ENCODE peak calls at places on chromosomes 7 and 10, in eight cellular contexts. I, Z, R, M, P, D, E and O are unnamed samples.

GRCh38 chr7:65832281-65832680 is 40.6 kb upstream of the VKORC1L1 start:
- DNase-seq in R (no peak), I (peak), D (no peak), E (no peak), M (peak), P (no peak), Z (no peak), O (no peak)

GRCh38 chr10:124591123-124591495 is 129.5 kb downstream of the LHPP start:
- DNase-seq in I (no peak), M (no peak), D (no peak), E (no peak), P (no peak), R (no peak), Z (no peak), O (no peak)

GRCh38 chr10:131676971-131677421 is 223.8 kb upstream of the PPP2R2D start:
- DNase-seq in I (no peak), E (no peak), M (no peak), P (no peak), R (no peak), D (no peak), Z (no peak), O (no peak)

GRCh38 chr10:47031953-47032465 is 120.8 kb downstream of the PTPN20 start:
- DNase-seq in R (peak), D (no peak), I (peak), P (no peak), M (peak), Z (peak), E (no peak), O (peak)

GRCh38 chr10:12841826-12842225 is 159.7 kb downstream of the CCDC3 start:
- DNase-seq in D (no peak), Z (peak), M (no peak), R (no peak), E (peak), P (no peak), I (no peak), O (no peak)

GRCh38 chr10:483266-483665 is 206.2 kb downstream of the DIP2C start:
- DNase-seq in R (no peak), D (no peak), I (no peak), Z (peak), P (peak), M (no peak), E (peak), O (peak)

GRCh38 chr7:33880787-33881186 is 24.6 kb upstream of the BMPER start:
- DNase-seq in Z (no peak), I (peak), P (no peak), M (no peak), R (no peak), E (no peak), D (no peak), O (no peak)

GRCh38 chr7:88005191-88005590 is 71.1 kb downstream of the ADAM22 start:
- DNase-seq in Z (no peak), P (no peak), M (no peak), E (no peak), I (no peak), D (no peak), R (no peak), O (no peak)

GRCh38 chr7:106775552-106775936 is 89.5 kb upstream of the PIK3CG start:
- DNase-seq in M (no peak), I (peak), E (no peak), R (no peak), P (no peak), Z (no peak), D (peak), O (no peak)

GRCh38 chr7:40200791-40201190 is 66.0 kb downstream of the SUGCT start:
- DNase-seq in D (no peak), E (no peak), M (no peak), I (peak), P (no peak), Z (no peak), R (no peak), O (no peak)

GRCh38 chr10:11424456-11425287 is 186.8 kb downstream of the USP6NL start:
- DNase-seq in R (peak), E (peak), I (peak), M (peak), D (peak), P (peak), Z (peak), O (no peak)

GRCh38 chr10:25818751-25819150 is 115.3 kb upstream of the MYO3A start:
- DNase-seq in Z (no peak), I (no peak), P (no peak), D (no peak), M (no peak), R (no peak), E (no peak), O (no peak)

GRCh38 chr10:124681091-124681490 is 63.1 kb downstream of the FAM53B start:
- DNase-seq in M (no peak), Z (no peak), P (no peak), E (no peak), I (no peak), D (no peak), R (no peak), O (no peak)

GRCh38 chr7:8261711-8262695 is at the start of gene ICA1:
- DNase-seq in R (peak), P (peak), I (no peak), Z (peak), D (peak), M (peak), E (peak), O (no peak)

GRCh38 chr10:124179308-124180043 is 86.1 kb upstream of the CHST15 start:
- DNase-seq in Z (peak), I (no peak), M (no peak), E (no peak), D (no peak), P (no peak), R (no peak), O (peak)

GRCh38 chr7:33200282-33200681 is 70.9 kb downstream of the BBS9 start:
- DNase-seq in D (no peak), M (no peak), I (no peak), P (no peak), R (no peak), Z (no peak), E (no peak), O (no peak)

GRCh38 chr10:101367569-101368453 is 13.8 kb downstream of the BTRC start:
- DNase-seq in M (no peak), D (peak), R (no peak), P (no peak), Z (no peak), E (no peak), I (peak), O (no peak)

GRCh38 chr7:44277851-44278250 is 47.5 kb downstream of the CAMK2B start:
- DNase-seq in D (no peak), M (peak), I (peak), E (no peak), R (no peak), Z (peak), P (peak), O (no peak)

GRCh38 chr10:69732826-69733150 is 68.9 kb upstream of the COL13A1 start:
- DNase-seq in R (no peak), I (no peak), D (no peak), P (no peak), M (no peak), E (no peak), Z (no peak), O (no peak)

GRCh38 chr10:89147256-89147655 is 59.9 kb downstream of the CH25H start:
- DNase-seq in D (no peak), E (no peak), R (no peak), M (no peak), Z (no peak), I (peak), P (no peak), O (no peak)

GRCh38 chr7:17506090-17506489 is 207.6 kb downstream of the AHR start:
- DNase-seq in D (peak), Z (no peak), M (peak), I (peak), E (no peak), P (no peak), R (peak), O (no peak)

GRCh38 chr10:131267814-131268095 is 43.8 kb downstream of the TCERG1L start:
- DNase-seq in E (no peak), D (no peak), M (no peak), R (no peak), Z (peak), P (no peak), I (no peak), O (no peak)

GRCh38 chr10:31353574-31353973 is 34.6 kb downstream of the ZEB1 start:
- DNase-seq in R (no peak), M (no peak), P (no peak), E (no peak), D (peak), I (peak), Z (no peak), O (no peak)

GRCh38 chr7:46197833-46198540 is 276.9 kb upstream of the IGFBP3 start:
- DNase-seq in P (no peak), M (no peak), D (no peak), R (no peak), E (no peak), Z (no peak), I (no peak), O (no peak)

GRCh38 chr7:148385009-148385682 is 205.4 kb upstream of the C7orf33 start:
- DNase-seq in I (no peak), R (no peak), M (no peak), E (no peak), D (no peak), P (no peak), Z (no peak), O (peak)

GRCh38 chr7:41217306-41217705 is 485.6 kb downstream of the INHBA start:
- DNase-seq in M (no peak), R (no peak), I (no peak), E (no peak), P (no peak), Z (no peak), D (no peak), O (no peak)

GRCh38 chr10:102148275-102148674 is 3.9 kb upstream of the NOLC1 start:
- DNase-seq in Z (no peak), I (no peak), E (no peak), P (no peak), M (no peak), R (no peak), D (no peak), O (no peak)

GRCh38 chr7:40199076-40199802 is 64.4 kb downstream of the SUGCT start:
- DNase-seq in Z (no peak), I (peak), P (no peak), M (no peak), R (no peak), E (no peak), D (no peak), O (no peak)

GRCh38 chr7:151941009-151941408 is 15.2 kb upstream of the GALNTL5 start:
- DNase-seq in Z (no peak), P (no peak), E (no peak), D (no peak), I (no peak), R (no peak), M (no peak), O (no peak)

GRCh38 chr10:28375399-28376354 is 72.8 kb upstream of the MPP7 start:
- DNase-seq in R (no peak), M (peak), P (no peak), I (peak), E (no peak), Z (no peak), D (no peak), O (no peak)

GRCh38 chr7:71871446-71871845 is 540.7 kb downstream of the CALN1 start:
- DNase-seq in M (no peak), E (no peak), D (no peak), R (no peak), Z (no peak), P (no peak), I (no peak), O (no peak)
- TF ChIP-seq CTCF in M (no peak), E (no peak), D (no peak), R (no peak), Z (no peak), P (no peak), I (no peak), O (no peak)

DNA sequence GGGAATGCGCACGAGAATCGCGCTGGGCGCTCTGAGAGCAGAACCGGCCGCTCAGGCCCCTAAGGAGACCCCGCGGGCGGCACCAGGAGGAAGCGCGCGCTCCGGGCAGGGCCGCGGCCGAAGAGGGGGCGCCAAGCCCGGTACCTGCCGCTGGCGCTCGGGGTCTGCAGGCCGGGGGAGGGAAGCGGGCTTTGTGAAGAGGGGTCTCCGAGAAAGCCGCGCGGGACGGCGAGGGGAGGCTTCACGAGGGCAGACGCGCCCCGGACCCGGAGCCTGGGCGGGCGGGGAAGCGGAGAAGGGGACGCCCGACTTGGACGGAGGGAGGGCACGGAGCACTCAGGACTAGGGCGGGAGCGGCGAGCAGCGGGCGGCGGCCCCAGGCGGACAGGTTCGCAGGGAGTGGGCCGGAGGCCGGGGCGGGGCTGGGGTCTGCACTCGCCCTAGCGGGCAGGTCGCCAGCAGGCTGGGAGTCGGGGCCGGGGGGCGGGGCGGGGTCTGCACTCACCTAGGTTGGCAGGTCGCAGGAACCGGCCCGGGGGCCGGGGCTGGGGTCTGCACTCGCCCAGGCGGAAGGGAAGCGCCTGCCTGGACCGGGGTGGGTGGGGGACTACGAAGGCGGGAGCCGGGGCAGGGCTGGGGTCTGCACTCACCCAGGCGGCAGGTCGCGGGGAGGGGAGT is 827 bp downstream of the ESYT2 start:
- DNase-seq in I (no peak), E (peak), Z (peak), R (no peak), M (peak), P (peak), D (no peak), O (no peak)
- TF ChIP-seq POLR2A in I (no peak), E (no peak), Z (no peak), R (no peak), M (no peak), P (no peak), D (no peak), O (no peak)

GRCh38 chr10:21895932-21896331 is 107.6 kb downstream of the DNAJC1 start:
- DNase-seq in M (no peak), P (no peak), R (no peak), D (no peak), Z (no peak), E (no peak), I (no peak), O (no peak)
- TF ChIP-seq CTCF in M (no peak), P (no peak), R (no peak), D (no peak), Z (no peak), E (no peak), I (no peak), O (no peak)

GRCh38 chr7:128775744-128776474 is at the start of gene OPN1SW:
- DNase-seq in I (no peak), P (no peak), M (no peak), Z (no peak), R (no peak), E (no peak), D (no peak), O (no peak)

GRCh38 chr7:128774029-128774689 is 1.4 kb downstream of the OPN1SW start:
- DNase-seq in I (no peak), M (no peak), P (no peak), D (no peak), R (no peak), Z (no peak), E (no peak), O (no peak)

GRCh38 chr7:128770238-128770637 is 5.4 kb downstream of the OPN1SW start:
- DNase-seq in I (peak), Z (no peak), R (no peak), D (no peak), E (no peak), P (no peak), M (no peak), O (no peak)

GRCh38 chr7:128774921-128775320 is 673 bp downstream of the OPN1SW start:
- DNase-seq in D (no peak), E (no peak), I (no peak), R (no peak), P (no peak), M (no peak), Z (no peak), O (no peak)

GRCh38 chr7:128773604-128774003 is 2.0 kb downstream of the OPN1SW start:
- DNase-seq in Z (no peak), P (no peak), E (no peak), M (no peak), D (no peak), I (no peak), R (no peak), O (no peak)
- TF ChIP-seq POLR2A in Z (no peak), P (no peak), E (no peak), M (no peak), D (no peak), I (no peak), R (no peak), O (no peak)

GRCh38 chr10:117535752-117536358 is 6.7 kb upstream of the EMX2 start:
- DNase-seq in R (no peak), D (no peak), P (no peak), E (no peak), I (no peak), M (no peak), Z (peak), O (no peak)

GRCh38 chr10:117536359-117536861 is 6.1 kb upstream of the EMX2 start:
- DNase-seq in D (no peak), M (no peak), Z (peak), I (no peak), R (no peak), P (no peak), E (no peak), O (no peak)

GRCh38 chr10:117537904-117538524 is 4.5 kb upstream of the EMX2 start:
- DNase-seq in M (no peak), P (no peak), D (no peak), E (no peak), Z (peak), I (no peak), R (no peak), O (no peak)

GRCh38 chr10:117537436-117537903 is 5.1 kb upstream of the EMX2 start:
- DNase-seq in M (no peak), Z (peak), D (peak), R (no peak), P (no peak), E (no peak), I (no peak), O (no peak)

DNA sequence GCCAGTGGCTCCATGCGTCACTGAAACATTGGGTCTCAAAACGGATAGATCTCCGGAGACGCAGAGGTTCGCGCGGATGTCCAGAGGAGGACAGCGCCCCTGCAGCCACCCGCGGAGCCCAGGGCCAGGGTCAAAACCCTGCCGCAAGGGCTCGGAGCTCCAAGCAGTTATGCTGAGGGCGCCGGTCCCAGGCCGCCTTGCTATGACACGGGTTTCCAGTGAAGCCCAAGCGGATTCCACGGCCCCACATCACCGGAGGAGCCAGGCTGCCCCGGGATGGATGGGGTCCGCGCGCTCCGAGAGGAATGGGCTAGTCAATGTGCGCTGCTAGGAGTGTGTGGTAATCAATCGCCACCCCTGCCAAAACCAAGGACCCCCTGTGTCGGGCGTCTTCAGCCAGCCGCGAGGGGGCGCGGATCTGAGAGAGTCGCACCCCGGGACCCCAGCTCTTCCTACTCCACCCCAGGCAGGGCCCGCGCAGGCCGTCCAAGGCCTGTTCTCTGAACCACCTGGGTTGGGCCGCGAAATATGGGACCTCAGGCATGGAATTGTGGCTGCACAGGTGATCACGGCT is 5.6 kb upstream of the EMX2 start:
- DNase-seq in D (no peak), M (no peak), Z (peak), P (no peak), I (no peak), R (no peak), E (no peak), O (no peak)
- TF ChIP-seq CTCF in D (no peak), M (no peak), Z (no peak), P (no peak), I (no peak), R (no peak), E (no peak), O (no peak)

GRCh38 chr10:3169271-3169670 is 3.3 kb downstream of the PITRM1 start:
- DNase-seq in Z (peak), I (no peak), P (no peak), D (no peak), M (no peak), R (no peak), E (no peak), O (no peak)

GRCh38 chr10:3169738-3170137 is 2.8 kb downstream of the PITRM1 start:
- DNase-seq in M (no peak), D (no peak), P (no peak), Z (peak), I (no peak), R (no peak), E (no peak), O (no peak)

GRCh38 chr10:3173173-3173878 is 744 bp upstream of the PITRM1 start:
- DNase-seq in Z (no peak), P (no peak), D (peak), R (no peak), I (no peak), M (peak), E (peak), O (no peak)

GRCh38 chr10:3172081-3172445 is 519 bp downstream of the PITRM1 start:
- DNase-seq in R (peak), D (no peak), I (peak), Z (no peak), P (no peak), E (no peak), M (peak), O (no peak)

GRCh38 chr10:3172446-3173172 is at the start of gene PITRM1:
- DNase-seq in P (peak), Z (peak), E (peak), R (peak), D (peak), M (peak), I (peak), O (no peak)
- TF ChIP-seq POLR2A in P (peak), Z (no peak), E (peak), R (peak), D (peak), M (peak), I (peak), O (peak)

GRCh38 chr7:5437987-5438386 is 14.4 kb upstream of the TNRC18 start:
- DNase-seq in Z (no peak), M (no peak), P (peak), D (no peak), I (no peak), R (no peak), E (no peak), O (no peak)
- TF ChIP-seq CTCF in Z (no peak), M (no peak), P (no peak), D (no peak), I (no peak), R (no peak), E (no peak), O (no peak)

GRCh38 chr10:34523017-34523767 is 291.9 kb downstream of the PARD3 start:
- DNase-seq in M (no peak), P (no peak), I (peak), E (no peak), Z (no peak), R (no peak), D (no peak), O (no peak)
- TF ChIP-seq POLR2A in M (no peak), P (no peak), I (no peak), E (no peak), Z (no peak), R (no peak), D (no peak), O (no peak)

GRCh38 chr7:2713370-2713769 is 25.4 kb downstream of the AMZ1 start:
- DNase-seq in M (no peak), D (no peak), R (no peak), Z (no peak), E (no peak), I (no peak), P (peak), O (no peak)
- TF ChIP-seq CTCF in M (no peak), D (no peak), R (no peak), Z (no peak), E (no peak), I (no peak), P (peak), O (no peak)

GRCh38 chr7:139776486-139777303 is 1.1 kb downstream of the HIPK2 start:
- DNase-seq in Z (no peak), D (peak), P (no peak), M (peak), R (peak), I (peak), E (peak), O (no peak)
- TF ChIP-seq POLR2A in Z (no peak), D (no peak), P (no peak), M (no peak), R (peak), I (no peak), E (no peak), O (no peak)